ENCODE peak calls at places on chromosomes 3 and 15, in ten cellular contexts. I is Calu3; P is iris pigment epithelial cell; Q is stimulated activated CD8-positive, alpha-beta memory T cell treated with anti-CD3 and anti-CD28 coated beads, Interleukin-4, amount 100 ng/mL, for 1 hour; B is lower lobe of right lung; J is stimulated activated CD4-positive, alpha-beta T cell treated with anti-CD3 and anti-CD28 coated beads, Interleukin-15, amount 100 ng/mL, for 1 hour; A is ovary; U is H4; W is GM13976; T is NCI-H1417 treated with DMSO at 0.1 percent for 48 hours. F is an unnamed sample.

GRCh38 chr3:16300282-16300681 is 35.3 kb downstream of the OXNAD1 start:
- DNase-seq in I (no peak), P (no peak), Q (no peak), B (no peak), J (no peak), A (no peak), U (no peak), W (no peak), T (no peak), F (no peak)

GRCh38 chr3:46338840-46339239 is 15.1 kb upstream of the CCR2 start:
- DNase-seq in I (no peak), P (no peak), Q (no peak), B (no peak), J (no peak), A (no peak), U (no peak), W (no peak), T (no peak), F (no peak)

GRCh38 chr3:30855390-30855789 is 39.1 kb downstream of the GADL1 start:
- DNase-seq in I (no peak), P (peak), Q (no peak), B (no peak), J (no peak), A (no peak), U (no peak), W (no peak), T (no peak), F (no peak)

GRCh38 chr3:60431599-60431958 is 819.7 kb downstream of the FHIT start:
- DNase-seq in I (peak), P (peak), Q (no peak), B (no peak), J (no peak), A (no peak), U (peak), W (no peak), T (no peak), F (no peak)

GRCh38 chr3:170027691-170028102 is 10.1 kb upstream of the GPR160 start:
- DNase-seq in I (no peak), P (no peak), Q (no peak), B (no peak), J (no peak), A (no peak), U (no peak), W (no peak), T (no peak), F (no peak)

GRCh38 chr3:177932750-177933660 is 603.2 kb upstream of the KCNMB2 start:
- DNase-seq in I (no peak), P (peak), Q (no peak), B (no peak), J (no peak), A (no peak), U (no peak), W (no peak), T (no peak), F (no peak)

GRCh38 chr3:159775372-159775961 is 213.2 kb upstream of the IL12A start:
- DNase-seq in I (peak), P (peak), Q (no peak), B (no peak), J (no peak), A (no peak), U (peak), W (no peak), T (peak), F (no peak)

GRCh38 chr15:25673972-25674371 is 189.2 kb downstream of the ATP10A start:
- DNase-seq in I (no peak), P (no peak), Q (no peak), B (no peak), J (no peak), A (no peak), U (no peak), W (no peak), T (no peak), F (no peak)

GRCh38 chr3:43161684-43162512 is 56.0 kb upstream of the POMGNT2 start:
- DNase-seq in I (no peak), P (peak), Q (no peak), B (no peak), J (no peak), A (no peak), U (peak), W (peak), T (no peak), F (no peak)

GRCh38 chr3:141291610-141292345 is 60.2 kb downstream of the PXYLP1 start:
- DNase-seq in I (no peak), P (no peak), Q (no peak), B (no peak), J (no peak), A (no peak), U (no peak), W (no peak), T (no peak), F (no peak)

GRCh38 chr3:106333911-106334618 is 465.3 kb upstream of the CBLB start:
- DNase-seq in I (peak), P (peak), Q (peak), B (no peak), J (no peak), A (no peak), U (no peak), W (no peak), T (no peak), F (no peak)

GRCh38 chr15:62758126-62758951 is 284.2 kb upstream of the TPM1 start:
- DNase-seq in I (no peak), P (peak), Q (no peak), B (no peak), J (no peak), A (peak), U (peak), W (no peak), T (no peak), F (no peak)

GRCh38 chr3:83002869-83003445 is 1241.5 kb upstream of the GBE1 start:
- DNase-seq in I (no peak), P (no peak), Q (no peak), B (no peak), J (no peak), A (no peak), U (no peak), W (no peak), T (no peak), F (peak)

GRCh38 chr15:57881361-57881760 is 174.8 kb downstream of the POLR2M start:
- DNase-seq in I (no peak), P (peak), Q (no peak), B (no peak), J (no peak), A (no peak), U (no peak), W (no peak), T (no peak), F (no peak)

GRCh38 chr15:51874751-51875644 is 45.5 kb downstream of the TMOD3 start:
- DNase-seq in I (peak), P (peak), Q (no peak), B (no peak), J (no peak), A (peak), U (peak), W (no peak), T (no peak), F (no peak)

GRCh38 chr15:84142888-84143337 is 92.7 kb upstream of the GOLGA6L4 start:
- DNase-seq in I (peak), P (peak), Q (peak), B (peak), J (peak), A (peak), U (peak), W (peak), T (peak), F (no peak)

GRCh38 chr3:105118905-105119304 is 247.8 kb upstream of the ALCAM start:
- DNase-seq in I (peak), P (peak), Q (no peak), B (no peak), J (no peak), A (no peak), U (peak), W (no peak), T (no peak), F (no peak)

GRCh38 chr3:184004483-184004882 is 13.2 kb downstream of the ABCC5 start:
- DNase-seq in I (no peak), P (no peak), Q (no peak), B (no peak), J (no peak), A (no peak), U (no peak), W (no peak), T (no peak), F (no peak)

GRCh38 chr3:113231391-113231790 is 20.0 kb downstream of the BOC start:
- DNase-seq in I (no peak), P (peak), Q (no peak), B (no peak), J (no peak), A (no peak), U (no peak), W (no peak), T (no peak), F (no peak)

GRCh38 chr3:170714151-170714550 is 128.3 kb upstream of the SLC7A14 start:
- DNase-seq in I (no peak), P (peak), Q (no peak), B (no peak), J (no peak), A (no peak), U (peak), W (no peak), T (no peak), F (no peak)

GRCh38 chr15:85112997-85113396 is 131.3 kb downstream of the PDE8A start:
- DNase-seq in I (no peak), P (no peak), Q (no peak), B (no peak), J (no peak), A (no peak), U (no peak), W (no peak), T (no peak), F (no peak)

GRCh38 chr15:77863491-77864105 is 213.9 kb downstream of the TBC1D2B start:
- DNase-seq in I (no peak), P (no peak), Q (no peak), B (no peak), J (no peak), A (no peak), U (no peak), W (no peak), T (no peak), F (no peak)

GRCh38 chr15:68271854-68272471 is 5.6 kb upstream of the FEM1B start:
- DNase-seq in I (peak), P (peak), Q (no peak), B (no peak), J (no peak), A (peak), U (peak), W (no peak), T (peak), F (no peak)